ENCODE peak calls at places on chromosomes 3 and 15, in five cellular contexts. P, X, S, A and Z are unnamed samples.

GRCh38 chr3:84318273-84318809 is 640.4 kb upstream of the CADM2 start:
- DNase-seq in P (no peak), X (no peak), S (no peak), A (no peak), Z (no peak)

GRCh38 chr3:108008931-108009635 is 81.7 kb downstream of the CD47 start:
- DNase-seq in P (peak), X (no peak), S (peak), A (no peak), Z (peak)

GRCh38 chr3:46359748-46360509 is 6.0 kb downstream of the CCR2 start:
- DNase-seq in P (no peak), X (no peak), S (peak), A (no peak), Z (peak)

GRCh38 chr3:191303596-191303995 is 25.6 kb upstream of the CCDC50 start:
- DNase-seq in P (peak), X (no peak), S (peak), A (no peak), Z (peak)

GRCh38 chr3:99700637-99701268 is 62.4 kb downstream of the COL8A1 start:
- DNase-seq in P (peak), X (no peak), S (peak), A (no peak), Z (peak)

GRCh38 chr3:143170676-143171075 is 51.1 kb downstream of the CHST2 start:
- DNase-seq in P (peak), X (no peak), S (peak), A (no peak), Z (peak)

GRCh38 chr15:40308844-40309189 is 1.1 kb upstream of the PLCB2 start:
- DNase-seq in P (no peak), X (no peak), S (no peak), A (peak), Z (no peak)

GRCh38 chr3:134832585-134832984 is 37.5 kb downstream of the EPHB1 start:
- DNase-seq in P (no peak), X (no peak), S (no peak), A (no peak), Z (no peak)

GRCh38 chr15:46059921-46060565 is 425.2 kb downstream of the SQOR start:
- DNase-seq in P (no peak), X (peak), S (no peak), A (no peak), Z (no peak)

GRCh38 chr3:128074851-128075515 is 22.7 kb downstream of the SEC61A1 start:
- DNase-seq in P (peak), X (peak), S (no peak), A (no peak), Z (no peak)

GRCh38 chr3:128078875-128079274 is 26.6 kb downstream of the SEC61A1 start:
- DNase-seq in P (no peak), X (no peak), S (no peak), A (no peak), Z (no peak)

GRCh38 chr3:128075516-128076464 is 23.6 kb downstream of the SEC61A1 start:
- DNase-seq in P (peak), X (peak), S (peak), A (peak), Z (peak)

GRCh38 chr3:128076465-128076782 is 24.2 kb downstream of the SEC61A1 start:
- DNase-seq in P (no peak), X (no peak), S (no peak), A (no peak), Z (no peak)

DNA sequence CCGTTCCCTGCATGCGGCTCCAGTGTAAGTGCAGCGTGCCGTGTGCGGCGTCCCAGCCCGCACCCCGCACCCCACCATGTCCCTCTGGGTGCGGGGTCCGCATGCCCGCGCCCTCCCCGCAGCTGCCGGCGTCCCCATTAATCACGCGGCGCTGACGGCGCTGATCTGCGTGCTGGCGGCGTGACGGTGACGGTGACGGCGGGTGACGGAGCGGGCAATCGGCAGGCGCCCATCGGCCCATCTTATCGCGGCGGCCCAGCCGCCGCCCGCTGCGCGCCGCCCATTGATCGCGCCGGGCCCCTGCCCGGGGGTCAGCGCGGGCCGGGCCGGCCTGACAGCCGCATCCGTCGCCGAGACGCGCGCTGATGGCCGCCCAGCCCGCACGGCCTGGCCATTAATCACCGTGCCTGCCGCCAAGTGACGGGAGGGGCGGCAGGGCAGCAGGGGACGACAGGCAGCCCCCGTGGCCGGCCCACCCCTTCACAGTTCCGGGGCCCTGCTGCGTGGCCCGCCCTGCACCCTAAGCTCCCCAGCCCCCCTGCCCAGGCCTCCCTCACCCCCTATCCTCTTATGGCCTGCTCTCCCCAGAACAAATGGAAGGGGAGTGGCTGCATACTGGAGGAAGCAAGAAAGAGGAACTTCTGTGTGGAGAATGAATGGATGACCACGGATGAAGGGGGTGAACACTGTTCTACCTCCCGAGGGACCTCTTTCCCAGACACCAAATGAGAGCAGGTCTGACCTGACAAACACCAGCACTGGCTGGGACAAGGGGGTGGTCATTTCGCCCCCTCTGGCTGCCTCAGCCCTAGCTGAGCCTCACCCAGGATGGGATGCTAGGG is 24.8 kb downstream of the SEC61A1 start:
- DNase-seq in P (no peak), X (no peak), S (no peak), A (peak), Z (no peak)
- H3K4me3 ChIP-seq in P (no peak), X (peak), S (peak), A (peak), Z (no peak)

GRCh38 chr3:181727122-181728036 is 15.7 kb downstream of the SOX2 start:
- DNase-seq in P (no peak), X (no peak), S (peak), A (no peak), Z (peak)
- H3K4me3 ChIP-seq in P (no peak), X (peak), S (peak), A (peak), Z (peak)

DNA sequence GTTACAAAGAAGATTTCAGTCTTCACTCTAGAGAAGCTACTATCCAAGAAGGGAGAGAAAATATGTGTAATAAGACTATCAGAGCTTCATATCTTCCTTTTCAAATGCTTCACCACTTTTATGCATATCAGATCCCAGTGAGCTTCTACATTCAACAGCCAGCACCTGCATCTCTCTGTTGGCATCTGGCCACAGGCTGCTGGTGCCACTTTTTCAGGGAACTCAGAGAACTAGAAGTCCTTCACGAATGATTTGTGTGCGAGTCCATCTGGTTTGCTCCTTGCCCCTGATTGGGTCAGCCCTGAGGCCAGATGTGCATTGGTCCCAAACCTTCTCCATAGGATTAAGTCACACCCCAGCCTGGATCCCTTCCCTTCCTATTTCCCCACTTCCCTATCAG is 22.1 kb downstream of the SNTN start:
- DNase-seq in P (no peak), X (no peak), S (no peak), A (no peak), Z (no peak)
- H3K4me3 ChIP-seq in P (no peak), X (no peak), S (no peak), A (no peak), Z (no peak)

DNA sequence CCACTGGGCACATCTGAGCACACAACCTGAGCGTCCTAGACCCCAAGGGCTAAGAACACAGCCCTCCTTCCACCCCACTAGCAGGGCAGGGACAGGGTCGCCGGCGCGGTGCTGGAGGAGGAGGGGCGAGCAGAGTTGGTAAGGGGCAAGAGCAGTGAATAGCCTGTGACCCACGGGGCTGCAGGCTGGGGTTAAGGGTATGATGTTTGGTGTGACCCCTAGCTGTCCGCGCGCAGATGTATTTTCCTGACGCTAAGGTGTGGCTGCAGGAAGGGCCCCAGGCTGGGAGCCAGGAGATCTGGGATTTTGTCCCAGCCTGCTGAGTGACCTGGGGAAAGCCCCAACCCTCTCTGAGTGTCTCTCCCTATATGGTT is 1.3 kb upstream of the C15orf39 start:
- DNase-seq in P (no peak), X (no peak), S (no peak), A (no peak), Z (no peak)
- H3K4me3 ChIP-seq in P (no peak), X (no peak), S (no peak), A (no peak), Z (no peak)

GRCh38 chr3:139540686-139541085 is 1.1 kb upstream of the RBP1 start:
- DNase-seq in P (no peak), X (no peak), S (no peak), A (no peak), Z (no peak)

GRCh38 chr3:139537795-139538538 is 1.6 kb downstream of the RBP1 start:
- DNase-seq in P (no peak), X (no peak), S (no peak), A (no peak), Z (no peak)

GRCh38 chr3:139541156-139541897 is 1.8 kb upstream of the RBP1 start:
- DNase-seq in P (no peak), X (no peak), S (no peak), A (no peak), Z (peak)

GRCh38 chr3:139537325-139537724 is 2.2 kb downstream of the RBP1 start:
- DNase-seq in P (peak), X (peak), S (peak), A (no peak), Z (no peak)

GRCh38 chr3:139538733-139539132 is 809 bp downstream of the RBP1 start:
- DNase-seq in P (no peak), X (peak), S (peak), A (no peak), Z (peak)
- H3K4me3 ChIP-seq in P (no peak), X (peak), S (peak), A (peak), Z (no peak)

GRCh38 chr3:151087648-151088047 is 2.2 kb downstream of the MED12L start:
- DNase-seq in P (no peak), X (no peak), S (no peak), A (no peak), Z (no peak)
- H3K4me3 ChIP-seq in P (no peak), X (peak), S (peak), A (no peak), Z (no peak)

GRCh38 chr3:56700136-56700535 is 17.1 kb upstream of the TASOR start:
- DNase-seq in P (peak), X (no peak), S (no peak), A (no peak), Z (no peak)

GRCh38 chr3:56689303-56689702 is 6.2 kb upstream of the TASOR start:
- DNase-seq in P (no peak), X (no peak), S (no peak), A (no peak), Z (no peak)

GRCh38 chr3:56691165-56692000 is 8.3 kb upstream of the TASOR start:
- DNase-seq in P (peak), X (no peak), S (no peak), A (no peak), Z (no peak)

GRCh38 chr3:56693750-56694149 is 10.7 kb upstream of the TASOR start:
- DNase-seq in P (no peak), X (peak), S (no peak), A (no peak), Z (no peak)

DNA sequence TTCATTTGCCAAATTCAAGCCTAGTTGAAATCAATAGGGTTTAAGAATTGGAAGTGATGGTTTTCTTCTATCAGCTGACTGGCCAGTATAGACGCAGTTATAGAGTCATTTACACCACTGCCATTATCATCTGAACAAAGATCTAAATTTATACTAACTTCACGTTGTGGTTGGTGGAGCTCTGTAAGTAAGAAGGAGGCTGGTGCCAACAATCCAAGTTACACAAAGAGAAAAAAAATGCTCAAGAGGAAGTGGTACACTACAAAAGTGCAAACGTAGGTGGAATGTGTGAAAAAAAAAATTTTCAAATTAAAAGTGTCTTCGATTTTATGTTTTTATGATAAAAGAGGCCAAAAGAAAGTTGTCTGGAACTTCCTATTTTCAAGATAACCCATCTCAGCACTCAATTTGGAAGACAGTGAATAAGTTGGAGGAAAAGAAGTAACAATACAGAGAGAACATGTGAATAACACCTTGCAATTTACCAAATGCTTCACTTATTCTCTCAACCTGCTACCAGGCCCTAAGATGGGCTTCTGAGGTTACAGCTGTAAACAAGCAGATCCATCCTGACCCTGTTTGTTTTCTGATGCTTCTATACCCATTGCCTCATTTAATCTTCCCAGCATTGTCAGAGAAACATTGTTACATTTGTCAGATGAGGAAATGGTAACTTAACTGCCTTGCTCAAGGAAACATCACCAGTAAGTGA is 11.9 kb upstream of the TASOR start:
- DNase-seq in P (no peak), X (no peak), S (no peak), A (no peak), Z (no peak)
- H3K4me3 ChIP-seq in P (no peak), X (no peak), S (no peak), A (no peak), Z (no peak)

DNA sequence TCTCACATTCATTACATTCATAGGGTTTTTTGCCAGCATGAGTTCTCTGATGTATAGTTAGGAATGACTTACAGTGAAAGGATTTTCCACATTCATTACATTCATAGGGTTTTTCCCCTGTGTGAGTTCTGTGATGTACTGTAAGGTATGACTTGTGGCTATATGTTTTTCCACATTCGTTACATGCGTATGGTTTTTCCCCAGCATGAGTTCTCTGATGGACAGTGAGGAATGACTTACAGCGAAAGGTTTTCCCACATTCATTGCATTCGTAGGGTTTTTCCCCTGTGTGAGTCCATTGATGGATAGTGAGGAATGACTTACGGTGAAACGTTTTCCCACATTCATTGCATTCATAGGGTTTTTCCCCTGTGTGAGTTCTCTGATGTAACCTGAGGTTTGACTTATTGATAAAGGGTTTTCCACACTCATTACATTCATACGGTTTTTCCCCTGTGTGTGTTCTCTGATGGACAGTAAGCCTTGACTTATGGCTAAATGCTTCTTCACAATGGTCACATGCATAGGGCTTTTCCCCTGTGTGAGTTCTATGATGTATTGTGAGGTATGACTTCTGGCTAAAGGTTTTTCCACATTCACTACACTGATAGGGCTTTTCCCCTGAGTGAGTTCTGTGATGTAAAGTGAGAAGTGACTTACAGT is 47.4 kb downstream of the ZNF717 start:
- DNase-seq in P (peak), X (no peak), S (peak), A (no peak), Z (peak)
- H3K4me3 ChIP-seq in P (no peak), X (peak), S (no peak), A (no peak), Z (no peak)